ENCODE peak calls at places on chromosome 5, in five cellular contexts. C is left ventricle myocardium inferior, N is HCT116, F is lung, V is tibial artery. L is an unnamed sample.

GRCh38 chr5:75574791-75575190 is 36.5 kb upstream of the ANKDD1B start:
- DNase-seq in C (no peak), N (no peak), F (no peak), V (no peak), L (no peak)

GRCh38 chr5:172740483-172741205 is 30.4 kb downstream of the DUSP1 start:
- DNase-seq in C (peak), N (no peak), F (peak), V (peak), L (no peak)

GRCh38 chr5:157571357-157571827 is 4.2 kb downstream of the ADAM19 start:
- DNase-seq in C (no peak), N (no peak), F (no peak), V (no peak), L (no peak)

GRCh38 chr5:14125262-14125661 is 17.9 kb upstream of the TRIO start:
- DNase-seq in C (no peak), N (no peak), F (no peak), V (no peak), L (no peak)

GRCh38 chr5:54024466-54024865 is 285.9 kb downstream of the ARL15 start:
- DNase-seq in C (no peak), N (no peak), F (no peak), V (no peak), L (no peak)

GRCh38 chr5:39638803-39639202 is 214.0 kb upstream of the DAB2 start:
- DNase-seq in C (no peak), N (no peak), F (no peak), V (no peak), L (no peak)

GRCh38 chr5:61228691-61229280 is 66.5 kb upstream of the SMIM15 start:
- DNase-seq in C (no peak), N (no peak), F (no peak), V (no peak), L (no peak)

GRCh38 chr5:138452720-138453119 is 12.6 kb upstream of the EGR1 start:
- DNase-seq in C (no peak), N (no peak), F (no peak), V (no peak), L (no peak)

GRCh38 chr5:80989883-80990282 is 29.7 kb downstream of the RASGRF2 start:
- DNase-seq in C (no peak), N (no peak), F (no peak), V (no peak), L (no peak)

GRCh38 chr5:122102825-122103224 is 24.8 kb upstream of the LOX start:
- DNase-seq in C (no peak), N (no peak), F (no peak), V (no peak), L (no peak)

GRCh38 chr5:160508780-160509361 is 87.2 kb downstream of the PTTG1 start:
- DNase-seq in C (no peak), N (peak), F (peak), V (peak), L (peak)

GRCh38 chr5:110096419-110096818 is 406.7 kb downstream of the MAN2A1 start:
- DNase-seq in C (no peak), N (no peak), F (no peak), V (no peak), L (no peak)

GRCh38 chr5:52657231-52657645 is 130.5 kb upstream of the ITGA1 start:
- DNase-seq in C (no peak), N (peak), F (no peak), V (no peak), L (no peak)

GRCh38 chr5:176388003-176388340 is 426 bp downstream of the NOP16 start:
- DNase-seq in C (no peak), N (no peak), F (no peak), V (no peak), L (no peak)

GRCh38 chr5:167143726-167144125 is 1147.7 kb upstream of the WWC1 start:
- DNase-seq in C (no peak), N (no peak), F (no peak), V (no peak), L (peak)

GRCh38 chr5:147921134-147921533 is 14.8 kb upstream of the C5orf46 start:
- DNase-seq in C (no peak), N (no peak), F (no peak), V (no peak), L (no peak)

GRCh38 chr5:44236040-44236439 is 153.2 kb downstream of the FGF10 start:
- DNase-seq in C (no peak), N (no peak), F (no peak), V (no peak), L (no peak)

GRCh38 chr5:135651156-135651555 is 72.4 kb upstream of the CXCL14 start:
- DNase-seq in C (no peak), N (peak), F (no peak), V (no peak), L (no peak)

GRCh38 chr5:153640293-153640692 is 149.8 kb downstream of the GRIA1 start:
- DNase-seq in C (no peak), N (no peak), F (no peak), V (no peak), L (no peak)

GRCh38 chr5:159883522-159883950 is 32.7 kb upstream of the ADRA1B start:
- DNase-seq in C (no peak), N (no peak), F (no peak), V (no peak), L (no peak)

GRCh38 chr5:177496111-177497010 is 1.0 kb downstream of the PDLIM7 start:
- DNase-seq in C (peak), N (peak), F (peak), V (peak), L (peak)

GRCh38 chr5:96432245-96433065 is 593 bp downstream of the PCSK1 start:
- DNase-seq in C (no peak), N (no peak), F (no peak), V (no peak), L (no peak)

GRCh38 chr5:18202147-18202546 is 567.9 kb downstream of the TAF11L14 start:
- DNase-seq in C (no peak), N (no peak), F (no peak), V (no peak), L (no peak)

GRCh38 chr5:18745988-18746615 is 1111.8 kb downstream of the TAF11L14 start:
- DNase-seq in C (no peak), N (no peak), F (no peak), V (no peak), L (no peak)

GRCh38 chr5:75055727-75056144 is 3.4 kb upstream of the GCNT4 start:
- DNase-seq in C (no peak), N (no peak), F (no peak), V (no peak), L (no peak)

GRCh38 chr5:79237735-79238560 is 2.0 kb downstream of the JMY start:
- DNase-seq in C (no peak), N (no peak), F (no peak), V (no peak), L (no peak)

GRCh38 chr5:108556414-108556813 is 174.5 kb upstream of the FBXL17 start:
- DNase-seq in C (no peak), N (no peak), F (no peak), V (no peak), L (no peak)

GRCh38 chr5:96146675-96147074 is 185.0 kb upstream of the ELL2 start:
- DNase-seq in C (no peak), N (peak), F (no peak), V (no peak), L (peak)

GRCh38 chr5:124289641-124290201 is 456.7 kb downstream of the ZNF608 start:
- DNase-seq in C (no peak), N (peak), F (no peak), V (no peak), L (peak)

GRCh38 chr5:132024789-132025402 is 13.4 kb upstream of the ACSL6 start:
- DNase-seq in C (no peak), N (no peak), F (no peak), V (no peak), L (no peak)

GRCh38 chr5:43729846-43730478 is 127.0 kb downstream of the NNT start:
- DNase-seq in C (no peak), N (peak), F (no peak), V (no peak), L (no peak)

GRCh38 chr5:72412283-72413055 is 92.3 kb downstream of the PTCD2 start:
- DNase-seq in C (no peak), N (no peak), F (no peak), V (no peak), L (no peak)

GRCh38 chr5:173925449-173926071 is 37.4 kb downstream of the CPEB4 start:
- DNase-seq in C (peak), N (peak), F (no peak), V (peak), L (peak)

GRCh38 chr5:168611163-168611562 is 32.0 kb upstream of the PANK3 start:
- DNase-seq in C (no peak), N (no peak), F (no peak), V (no peak), L (no peak)

GRCh38 chr5:80866372-80866771 is 93.8 kb upstream of the RASGRF2 start:
- DNase-seq in C (no peak), N (no peak), F (no peak), V (no peak), L (no peak)

GRCh38 chr5:35622974-35623373 is 5.3 kb downstream of the SPEF2 start:
- DNase-seq in C (no peak), N (no peak), F (no peak), V (no peak), L (no peak)

GRCh38 chr5:10789021-10789420 is 28.0 kb upstream of the DAP start:
- DNase-seq in C (peak), N (no peak), F (no peak), V (peak), L (peak)
- H3K27ac ChIP-seq in C (no peak), N (no peak), F (no peak), V (peak), L (no peak)

DNA sequence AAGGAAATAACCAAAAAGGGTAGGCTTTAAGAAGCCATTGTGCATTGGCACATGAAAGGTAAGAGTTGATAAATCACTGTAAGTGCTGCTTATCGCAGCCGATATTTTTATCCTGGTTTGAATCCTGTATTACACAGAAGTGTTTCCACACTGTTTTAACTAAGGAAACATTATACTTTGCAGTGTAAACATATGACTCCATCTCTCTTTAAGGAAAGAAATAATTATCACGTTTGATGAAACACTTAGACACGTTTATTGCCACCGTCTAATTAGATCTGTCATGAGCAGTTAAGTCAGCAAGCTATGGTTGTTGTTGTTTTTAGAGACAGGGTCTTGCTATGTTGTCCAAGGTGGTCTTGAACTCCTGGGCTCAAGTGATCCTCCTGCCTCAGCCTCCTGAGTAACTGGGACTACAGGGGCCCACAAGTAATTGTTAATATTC is 85.7 kb upstream of the TNFAIP8 start:
- DNase-seq in C (no peak), N (no peak), F (no peak), V (no peak), L (no peak)
- H3K27ac ChIP-seq in C (peak), N (no peak), F (no peak), V (peak), L (no peak)

GRCh38 chr5:115170128-115170923 is 618 bp upstream of the TRIM36 start:
- DNase-seq in C (no peak), N (no peak), F (peak), V (no peak), L (peak)
- H3K27ac ChIP-seq in C (no peak), N (peak), F (no peak), V (peak), L (peak)

GRCh38 chr5:169650701-169651331 is 13.7 kb downstream of the DOCK2 start:
- DNase-seq in C (no peak), N (no peak), F (no peak), V (no peak), L (no peak)
- H3K27ac ChIP-seq in C (no peak), N (no peak), F (no peak), V (no peak), L (no peak)

GRCh38 chr5:83509535-83509934 is 38.0 kb downstream of the VCAN start:
- DNase-seq in C (no peak), N (no peak), F (peak), V (no peak), L (peak)
- H3K27ac ChIP-seq in C (peak), N (no peak), F (no peak), V (peak), L (no peak)

L was measured in testis.